ENCODE peak calls at places on chromosomes 1 and 21, in five cellular contexts. D is HCT116, O is SK-N-SH, S is IMR-90, Z is keratinocyte. U is an unnamed sample. For H4K20me1, the result is how much of the 10 kb centered on the place peaks cover.

GRCh38 chr21:42346866-42347600 is 3.8 kb downstream of the TFF2 start:
- DNase-seq in Z (no peak), D (no peak), S (no peak), O (no peak), U (no peak)

GRCh38 chr1:224641030-224641429 is 24.9 kb downstream of the CNIH3 start:
- DNase-seq in D (peak), Z (no peak), S (no peak), O (no peak), U (no peak)

GRCh38 chr1:101101362-101101761 is 75.8 kb upstream of the DPH5 start:
- DNase-seq in Z (no peak), S (peak), D (no peak), O (no peak), U (peak)

GRCh38 chr1:109214695-109215623 is 1.2 kb downstream of the SARS1 start:
- DNase-seq in Z (no peak), S (peak), D (peak), O (peak), U (peak)

GRCh38 chr1:51729824-51730284 is 113.0 kb downstream of the OSBPL9 start:
- DNase-seq in Z (no peak), O (no peak), D (no peak), S (peak), U (peak)

GRCh38 chr1:99544328-99544727 is 101.6 kb upstream of the PALMD start:
- DNase-seq in O (no peak), S (peak), D (no peak), Z (peak), U (peak)

GRCh38 chr1:27004471-27005165 is 8.0 kb downstream of the TENT5B start:
- DNase-seq in O (peak), S (peak), Z (no peak), D (no peak), U (no peak)

GRCh38 chr1:109918077-109918606 is 7.5 kb downstream of the CSF1 start:
- DNase-seq in Z (no peak), O (no peak), D (no peak), S (no peak), U (no peak)

GRCh38 chr1:80363689-80364475 is 1357.4 kb upstream of the ADGRL4 start:
- DNase-seq in S (peak), Z (no peak), D (no peak), O (no peak), U (peak)

GRCh38 chr1:236166041-236166440 is 23.7 kb downstream of the GPR137B start:
- DNase-seq in O (no peak), Z (no peak), S (no peak), D (no peak), U (no peak)

GRCh38 chr1:12052008-12052573 is 11.0 kb upstream of the TNFRSF8 start:
- DNase-seq in D (peak), Z (peak), O (no peak), S (peak), U (peak)

GRCh38 chr1:160519542-160520435 is 3.3 kb downstream of the SLAMF6 start:
- DNase-seq in Z (no peak), D (no peak), O (no peak), S (no peak), U (no peak)

GRCh38 chr1:100927276-100927675 is 31.4 kb downstream of the SLC30A7 start:
- DNase-seq in S (no peak), Z (no peak), D (no peak), O (no peak), U (no peak)

GRCh38 chr21:38669186-38669585 is 136.5 kb upstream of the ETS2 start:
- DNase-seq in D (no peak), O (peak), S (peak), Z (no peak), U (peak)

GRCh38 chr1:61055110-61055614 is 27.2 kb upstream of the NFIA start:
- DNase-seq in S (peak), D (no peak), O (no peak), Z (no peak), U (no peak)

GRCh38 chr1:36722871-36723270 is 240.2 kb upstream of the CSF3R start:
- DNase-seq in Z (no peak), S (no peak), D (no peak), O (no peak), U (no peak)

GRCh38 chr1:154583691-154584212 is 16.2 kb downstream of the CHRNB2 start:
- DNase-seq in O (no peak), D (no peak), S (peak), Z (no peak), U (no peak)

GRCh38 chr1:10232213-10232612 is 21.8 kb downstream of the KIF1B start:
- DNase-seq in S (no peak), Z (no peak), D (no peak), O (no peak), U (no peak)

GRCh38 chr1:153389978-153390879 is 644 bp downstream of the S100A8 start:
- DNase-seq in Z (no peak), S (no peak), O (no peak), D (no peak), U (no peak)

GRCh38 chr1:208433086-208433485 is 188.9 kb upstream of the PLXNA2 start:
- DNase-seq in O (no peak), Z (no peak), S (no peak), D (no peak), U (peak)

GRCh38 chr1:59498640-59499039 is 201.7 kb downstream of the FGGY start:
- DNase-seq in Z (no peak), D (no peak), S (no peak), O (no peak), U (peak)

GRCh38 chr1:91575909-91576519 is 75.4 kb downstream of the CDC7 start:
- DNase-seq in Z (no peak), D (no peak), O (no peak), S (peak), U (no peak)

GRCh38 chr1:206049919-206050600 is 2.9 kb upstream of the RHEX start:
- DNase-seq in S (no peak), Z (no peak), D (no peak), O (no peak), U (no peak)

GRCh38 chr1:50969611-50970507 is at the start of gene CDKN2C:
- DNase-seq in Z (peak), D (no peak), O (peak), S (peak), U (peak)

GRCh38 chr1:47624531-47624930 is 186.7 kb downstream of the FOXD2 start:
- DNase-seq in S (no peak), O (no peak), D (peak), Z (no peak), U (no peak)

GRCh38 chr1:155008015-155008941 is 5.7 kb downstream of the ZBTB7B start:
- DNase-seq in D (no peak), Z (no peak), S (no peak), O (no peak), U (no peak)

GRCh38 chr1:88685239-88685604 is 1.1 kb downstream of the PKN2 start:
- DNase-seq in D (no peak), Z (no peak), S (no peak), O (no peak), U (no peak)

GRCh38 chr1:223707270-223708000 is 4.9 kb upstream of the CAPN2 start:
- DNase-seq in Z (peak), D (peak), S (peak), O (no peak), U (peak)

GRCh38 chr21:14989359-14989758 is 75.4 kb downstream of the NRIP1 start:
- DNase-seq in O (no peak), D (no peak), S (peak), Z (no peak), U (peak)

GRCh38 chr1:162229534-162229933 is 147.1 kb downstream of the SPATA46 start:
- DNase-seq in Z (no peak), S (no peak), O (no peak), D (no peak), U (no peak)

GRCh38 chr1:41713557-41714327 is 205.0 kb downstream of the HIVEP3 start:
- DNase-seq in Z (no peak), O (peak), S (peak), D (no peak), U (peak)

GRCh38 chr1:13830616-13831280 is 130.8 kb downstream of the PRDM2 start:
- DNase-seq in Z (no peak), O (peak), S (peak), D (no peak), U (peak)

GRCh38 chr1:911875-912739 is 11.6 kb upstream of the SAMD11 start:
- DNase-seq in O (peak), S (no peak), Z (no peak), D (no peak), U (no peak)

GRCh38 chr1:31004231-31004621 is 61.3 kb downstream of the PUM1 start:
- DNase-seq in Z (no peak), O (no peak), S (no peak), D (no peak), U (no peak)
- H4K20me1 ChIP-seq in Z (under half), O (half or more), S (under half), D (under half), U (half or more)

GRCh38 chr21:35367558-35367957 is 318.5 kb upstream of the RUNX1 start:
- DNase-seq in S (no peak), O (no peak), D (no peak), Z (no peak), U (no peak)
- H2AFZ ChIP-seq in S (no peak), O (no peak), D (no peak), Z (no peak), U (no peak)

GRCh38 chr1:64522740-64523139 is 52.8 kb downstream of the CACHD1 start:
- DNase-seq in O (no peak), Z (no peak), S (no peak), D (no peak), U (peak)
- H4K20me1 ChIP-seq in O (under half), Z (under half), S (under half), D (under half), U (under half)

GRCh38 chr1:211606914-211607751 is 28.2 kb upstream of the SLC30A1 start:
- DNase-seq in Z (no peak), O (no peak), D (no peak), S (no peak), U (no peak)
- H2AFZ ChIP-seq in Z (no peak), O (no peak), D (no peak), S (no peak), U (no peak)

GRCh38 chr1:108209456-108210108 is 9.4 kb upstream of the SLC25A24 start:
- DNase-seq in D (no peak), S (no peak), O (no peak), Z (no peak), U (no peak)
- H4K20me1 ChIP-seq in D (under half), S (under half), O (under half), Z (under half), U (under half)

U was measured in astrocyte.